ENCODE peak calls at places on chromosomes 6 and 20, in five cellular contexts. One of them, this sample, is unnamed.
A peak's percentile ranks its signal among the peaks of the same experiment; 100 is the strongest.

GRCh38 chr20:25083773-25084615 is 2.1 kb upstream of the VSX1 start:
- DNase-seq in LHCN-M2: no peak
- DNase-seq in nucleus accumbens: no peak
- DNase-seq in NCI-H345: no peak
- DNase-seq in T-cell: no peak
- DNase-seq in this sample: no peak

GRCh38 chr6:83198486-83199172 is 5.5 kb downstream of the RWDD2A start:
- DNase-seq in LHCN-M2: peak; percentile 20
- DNase-seq in nucleus accumbens: no peak
- DNase-seq in NCI-H345: no peak
- DNase-seq in T-cell: no peak
- DNase-seq in this sample: no peak

GRCh38 chr6:152552616-152553209 is 84.4 kb downstream of the SYNE1 start:
- DNase-seq in LHCN-M2: peak; percentile 76
- DNase-seq in nucleus accumbens: no peak
- DNase-seq in NCI-H345: peak; percentile 16
- DNase-seq in T-cell: no peak
- DNase-seq in this sample: peak; percentile 12

GRCh38 chr6:137958809-137959565 is 91.9 kb downstream of the TNFAIP3 start:
- DNase-seq in LHCN-M2: no peak
- DNase-seq in nucleus accumbens: no peak
- DNase-seq in NCI-H345: no peak
- DNase-seq in T-cell: no peak
- DNase-seq in this sample: no peak

GRCh38 chr6:36123270-36124139 is 6.8 kb upstream of the MAPK13 start:
- DNase-seq in LHCN-M2: peak; percentile 79
- DNase-seq in nucleus accumbens: no peak
- DNase-seq in NCI-H345: peak; percentile 61
- DNase-seq in T-cell: peak; percentile 83
- DNase-seq in this sample: peak; percentile 4

GRCh38 chr6:133070410-133071043 is 170.6 kb upstream of the EYA4 start:
- DNase-seq in LHCN-M2: no peak
- DNase-seq in nucleus accumbens: no peak
- DNase-seq in NCI-H345: no peak
- DNase-seq in T-cell: no peak
- DNase-seq in this sample: no peak

GRCh38 chr6:21613809-21614208 is 20.3 kb downstream of the SOX4 start:
- DNase-seq in LHCN-M2: no peak
- DNase-seq in nucleus accumbens: no peak
- DNase-seq in NCI-H345: no peak
- DNase-seq in T-cell: no peak
- DNase-seq in this sample: no peak

GRCh38 chr6:5626727-5627426 is 365.6 kb downstream of the FARS2 start:
- DNase-seq in LHCN-M2: no peak
- DNase-seq in nucleus accumbens: no peak
- DNase-seq in NCI-H345: no peak
- DNase-seq in T-cell: no peak
- DNase-seq in this sample: no peak

GRCh38 chr20:8853805-8854338 is 215.0 kb upstream of the PLCB4 start:
- DNase-seq in LHCN-M2: peak; percentile 88
- DNase-seq in nucleus accumbens: no peak
- DNase-seq in NCI-H345: peak; percentile 77
- DNase-seq in T-cell: no peak
- DNase-seq in this sample: peak; percentile 66

GRCh38 chr6:146028250-146028789 is 542 bp upstream of the GRM1 start:
- DNase-seq in LHCN-M2: peak; percentile 50
- DNase-seq in nucleus accumbens: no peak
- DNase-seq in NCI-H345: peak; percentile 7
- DNase-seq in T-cell: no peak
- DNase-seq in this sample: no peak

GRCh38 chr6:38871745-38872568 is 156.8 kb downstream of the DNAH8 start:
- DNase-seq in LHCN-M2: peak; percentile 44
- DNase-seq in nucleus accumbens: no peak
- DNase-seq in NCI-H345: peak; percentile 64
- DNase-seq in T-cell: peak; percentile 23
- DNase-seq in this sample: peak; percentile 22

GRCh38 chr6:12152023-12152960 is 137.9 kb upstream of the EDN1 start:
- DNase-seq in LHCN-M2: no peak
- DNase-seq in nucleus accumbens: no peak
- DNase-seq in NCI-H345: no peak
- DNase-seq in T-cell: no peak
- DNase-seq in this sample: no peak

GRCh38 chr6:65760285-65760684 is 53.3 kb upstream of the EYS start:
- DNase-seq in LHCN-M2: peak; percentile 1
- DNase-seq in nucleus accumbens: no peak
- DNase-seq in NCI-H345: no peak
- DNase-seq in T-cell: no peak
- DNase-seq in this sample: no peak

GRCh38 chr20:5947276-5947675 is 3.1 kb downstream of the TRMT6 start:
- DNase-seq in LHCN-M2: peak; percentile 19
- DNase-seq in nucleus accumbens: no peak
- DNase-seq in NCI-H345: no peak
- DNase-seq in T-cell: no peak
- DNase-seq in this sample: no peak

GRCh38 chr6:39696986-39697788 is 28.0 kb downstream of the KIF6 start:
- DNase-seq in LHCN-M2: no peak
- DNase-seq in nucleus accumbens: no peak
- DNase-seq in NCI-H345: no peak
- DNase-seq in T-cell: no peak
- DNase-seq in this sample: no peak

GRCh38 chr6:143270026-143270425 is 180.5 kb downstream of the ADAT2 start:
- DNase-seq in LHCN-M2: peak; percentile 32
- DNase-seq in nucleus accumbens: no peak
- DNase-seq in NCI-H345: no peak
- DNase-seq in T-cell: no peak
- DNase-seq in this sample: no peak

GRCh38 chr20:48921883-48922867 is 664 bp downstream of the ARFGEF2 start:
- DNase-seq in LHCN-M2: peak; percentile 56
- DNase-seq in nucleus accumbens: no peak
- DNase-seq in NCI-H345: no peak
- DNase-seq in T-cell: no peak
- DNase-seq in this sample: no peak

GRCh38 chr6:136846046-136846445 is 23.7 kb downstream of the PEX7 start:
- DNase-seq in LHCN-M2: peak; percentile 52
- DNase-seq in nucleus accumbens: no peak
- DNase-seq in NCI-H345: peak; percentile 45
- DNase-seq in T-cell: no peak
- DNase-seq in this sample: peak; percentile 15

GRCh38 chr20:49786671-49787370 is 25.8 kb upstream of the SLC9A8 start:
- DNase-seq in LHCN-M2: peak; percentile 32
- DNase-seq in nucleus accumbens: no peak
- DNase-seq in NCI-H345: no peak
- DNase-seq in T-cell: no peak
- DNase-seq in this sample: no peak

GRCh38 chr6:30646450-30647038 is 389 bp upstream of the C6orf136 start:
- DNase-seq in LHCN-M2: no peak
- DNase-seq in nucleus accumbens: no peak
- DNase-seq in NCI-H345: no peak
- DNase-seq in T-cell: no peak
- DNase-seq in this sample: no peak

GRCh38 chr6:52363222-52363867 is 1.4 kb downstream of the PAQR8 start:
- DNase-seq in LHCN-M2: no peak
- DNase-seq in nucleus accumbens: no peak
- DNase-seq in NCI-H345: no peak
- DNase-seq in T-cell: no peak
- DNase-seq in this sample: no peak

GRCh38 chr6:122717350-122717749 is 62.2 kb upstream of the FABP7 start:
- DNase-seq in LHCN-M2: peak; percentile 63
- DNase-seq in nucleus accumbens: no peak
- DNase-seq in NCI-H345: peak; percentile 79
- DNase-seq in T-cell: no peak
- DNase-seq in this sample: peak; percentile 56

GRCh38 chr6:84872996-84873395 is 108.6 kb upstream of the TBX18 start:
- DNase-seq in LHCN-M2: no peak
- DNase-seq in nucleus accumbens: no peak
- DNase-seq in NCI-H345: no peak
- DNase-seq in T-cell: no peak
- DNase-seq in this sample: no peak

GRCh38 chr20:52049001-52049731 is 142.4 kb downstream of the ZFP64 start:
- DNase-seq in LHCN-M2: peak; percentile 38
- DNase-seq in nucleus accumbens: no peak
- DNase-seq in NCI-H345: no peak
- DNase-seq in T-cell: no peak
- DNase-seq in this sample: no peak

GRCh38 chr6:26388441-26388840 is 5.5 kb downstream of the BTN2A2 start:
- DNase-seq in LHCN-M2: no peak
- DNase-seq in nucleus accumbens: no peak
- DNase-seq in NCI-H345: no peak
- DNase-seq in T-cell: no peak
- DNase-seq in this sample: no peak

GRCh38 chr6:36375644-36376155 is 11.8 kb downstream of the ETV7 start:
- DNase-seq in LHCN-M2: no peak
- DNase-seq in nucleus accumbens: no peak
- DNase-seq in NCI-H345: no peak
- DNase-seq in T-cell: no peak
- DNase-seq in this sample: no peak

GRCh38 chr20:23680151-23680550 is 8.7 kb downstream of the CST4 start:
- DNase-seq in LHCN-M2: no peak
- DNase-seq in nucleus accumbens: no peak
- DNase-seq in NCI-H345: no peak
- DNase-seq in T-cell: no peak
- DNase-seq in this sample: no peak

GRCh38 chr20:31595654-31596411 is 9.3 kb upstream of the ID1 start:
- DNase-seq in LHCN-M2: peak; percentile 98
- DNase-seq in nucleus accumbens: no peak
- DNase-seq in NCI-H345: no peak
- DNase-seq in T-cell: no peak
- DNase-seq in this sample: no peak

GRCh38 chr20:44941292-44941691 is 18.9 kb downstream of the TOMM34 start:
- DNase-seq in LHCN-M2: no peak
- DNase-seq in nucleus accumbens: no peak
- DNase-seq in NCI-H345: no peak
- DNase-seq in T-cell: no peak
- DNase-seq in this sample: no peak

GRCh38 chr20:45993197-45993951 is 15.3 kb upstream of the MMP9 start:
- DNase-seq in LHCN-M2: peak; percentile 51
- DNase-seq in nucleus accumbens: no peak
- DNase-seq in NCI-H345: no peak
- DNase-seq in T-cell: no peak
- DNase-seq in this sample: no peak

GRCh38 chr20:10985536-10985935 is 311.7 kb upstream of the JAG1 start:
- DNase-seq in LHCN-M2: peak; percentile 75
- DNase-seq in nucleus accumbens: no peak
- DNase-seq in NCI-H345: no peak
- DNase-seq in T-cell: no peak
- DNase-seq in this sample: no peak

This sample was measured in DMS153.